ENCODE peak calls at places on chromosomes 5 and 9, in six cellular contexts. One of them, this sample, is unnamed.
A peak's percentile ranks its signal among the peaks of the same experiment; 100 is the strongest.

GRCh38 chr5:124909734-124910133 is 163.3 kb upstream of the ZNF608 start:
- DNase-seq in left colon: no peak
- DNase-seq in heart left ventricle: no peak
- DNase-seq in Caki2: no peak
- DNase-seq in stimulated activated CD8-positive, alpha-beta memory T cell treated with anti-CD3 and anti-CD28 coated beads, Interleukin-15, amount 100 ng/mL, for 24 hours: no peak
- DNase-seq in esophagus muscularis mucosa: no peak
- DNase-seq in this sample: no peak

GRCh38 chr5:32444191-32444945 is at the start of gene ZFR:
- DNase-seq in left colon: peak; percentile 92
- DNase-seq in heart left ventricle: peak; percentile 92
- DNase-seq in Caki2: peak; percentile 88
- DNase-seq in stimulated activated CD8-positive, alpha-beta memory T cell treated with anti-CD3 and anti-CD28 coated beads, Interleukin-15, amount 100 ng/mL, for 24 hours: peak; percentile 82
- DNase-seq in esophagus muscularis mucosa: peak; percentile 95
- DNase-seq in this sample: peak; percentile 66

GRCh38 chr5:32559411-32559810 is 25.9 kb upstream of the SUB1 start:
- DNase-seq in left colon: no peak
- DNase-seq in heart left ventricle: no peak
- DNase-seq in Caki2: no peak
- DNase-seq in stimulated activated CD8-positive, alpha-beta memory T cell treated with anti-CD3 and anti-CD28 coated beads, Interleukin-15, amount 100 ng/mL, for 24 hours: no peak
- DNase-seq in esophagus muscularis mucosa: no peak
- DNase-seq in this sample: no peak

GRCh38 chr5:108687599-108688220 is 60.0 kb upstream of the FER start:
- DNase-seq in left colon: no peak
- DNase-seq in heart left ventricle: no peak
- DNase-seq in Caki2: no peak
- DNase-seq in stimulated activated CD8-positive, alpha-beta memory T cell treated with anti-CD3 and anti-CD28 coated beads, Interleukin-15, amount 100 ng/mL, for 24 hours: no peak
- DNase-seq in esophagus muscularis mucosa: no peak
- DNase-seq in this sample: no peak

GRCh38 chr9:122498883-122499288 is 11.7 kb upstream of the OR1J2 start:
- DNase-seq in left colon: no peak
- DNase-seq in heart left ventricle: no peak
- DNase-seq in Caki2: peak; percentile 16
- DNase-seq in stimulated activated CD8-positive, alpha-beta memory T cell treated with anti-CD3 and anti-CD28 coated beads, Interleukin-15, amount 100 ng/mL, for 24 hours: no peak
- DNase-seq in esophagus muscularis mucosa: no peak
- DNase-seq in this sample: peak; percentile 25

GRCh38 chr5:179793470-179794139 is at the start of gene LTC4S:
- DNase-seq in left colon: peak; percentile 64
- DNase-seq in heart left ventricle: peak; percentile 87
- DNase-seq in Caki2: no peak
- DNase-seq in stimulated activated CD8-positive, alpha-beta memory T cell treated with anti-CD3 and anti-CD28 coated beads, Interleukin-15, amount 100 ng/mL, for 24 hours: no peak
- DNase-seq in esophagus muscularis mucosa: no peak
- DNase-seq in this sample: no peak

GRCh38 chr5:14721990-14722656 is 57.6 kb downstream of the OTULIN start:
- DNase-seq in left colon: no peak
- DNase-seq in heart left ventricle: no peak
- DNase-seq in Caki2: no peak
- DNase-seq in stimulated activated CD8-positive, alpha-beta memory T cell treated with anti-CD3 and anti-CD28 coated beads, Interleukin-15, amount 100 ng/mL, for 24 hours: no peak
- DNase-seq in esophagus muscularis mucosa: no peak
- DNase-seq in this sample: no peak

GRCh38 chr5:146788918-146789317 is 89.6 kb downstream of the PPP2R2B start:
- DNase-seq in left colon: no peak
- DNase-seq in heart left ventricle: no peak
- DNase-seq in Caki2: no peak
- DNase-seq in stimulated activated CD8-positive, alpha-beta memory T cell treated with anti-CD3 and anti-CD28 coated beads, Interleukin-15, amount 100 ng/mL, for 24 hours: no peak
- DNase-seq in esophagus muscularis mucosa: no peak
- DNase-seq in this sample: peak; percentile 54